ENCODE peak calls at places on chromosomes 13 and 19, in four cellular contexts. One of them, this sample, is unnamed.

GRCh38 chr19:47493378-47494210 is 9.6 kb upstream of the KPTN start:
- DNase-seq in cardiac muscle cell: no peak
- DNase-seq in Caco-2: no peak
- DNase-seq in Peyer's patch: no peak
- DNase-seq in this sample: no peak

GRCh38 chr19:28420731-28421550 is 792.0 kb downstream of the UQCRFS1 start:
- DNase-seq in cardiac muscle cell: no peak
- DNase-seq in Caco-2: no peak
- DNase-seq in Peyer's patch: no peak
- DNase-seq in this sample: no peak

GRCh38 chr13:30049692-30050091 is 199.3 kb upstream of the UBL3 start:
- DNase-seq in cardiac muscle cell: no peak
- DNase-seq in Caco-2: no peak
- DNase-seq in Peyer's patch: no peak
- DNase-seq in this sample: no peak

GRCh38 chr19:13574933-13575332 is 68.7 kb upstream of the CACNA1A start:
- DNase-seq in cardiac muscle cell: peak
- DNase-seq in Caco-2: peak
- DNase-seq in Peyer's patch: no peak
- DNase-seq in this sample: no peak

GRCh38 chr13:46721054-46721453 is 75.9 kb downstream of the ESD start:
- DNase-seq in cardiac muscle cell: peak
- DNase-seq in Caco-2: peak
- DNase-seq in Peyer's patch: peak
- DNase-seq in this sample: peak

GRCh38 chr19:54017266-54017665 is 25.8 kb downstream of the CACNG6 start:
- DNase-seq in cardiac muscle cell: peak
- DNase-seq in Caco-2: no peak
- DNase-seq in Peyer's patch: no peak
- DNase-seq in this sample: no peak

GRCh38 chr19:46860846-46861690 is at the start of gene ARHGAP35:
- DNase-seq in cardiac muscle cell: no peak
- DNase-seq in Caco-2: peak
- DNase-seq in Peyer's patch: peak
- DNase-seq in this sample: no peak

GRCh38 chr13:86002921-86003488 is 203.8 kb upstream of the SLITRK6 start:
- DNase-seq in cardiac muscle cell: no peak
- DNase-seq in Caco-2: peak
- DNase-seq in Peyer's patch: no peak
- DNase-seq in this sample: no peak

GRCh38 chr19:6969490-6969889 is 51.7 kb downstream of the MBD3L2B start:
- DNase-seq in cardiac muscle cell: no peak
- DNase-seq in Caco-2: no peak
- DNase-seq in Peyer's patch: no peak
- DNase-seq in this sample: no peak

GRCh38 chr19:47682939-47683338 is 30.3 kb upstream of the EHD2 start:
- DNase-seq in cardiac muscle cell: peak
- DNase-seq in Caco-2: no peak
- DNase-seq in Peyer's patch: no peak
- DNase-seq in this sample: no peak

GRCh38 chr13:52463526-52463925 is 8.2 kb downstream of the CKAP2 start:
- DNase-seq in cardiac muscle cell: no peak
- DNase-seq in Caco-2: no peak
- DNase-seq in Peyer's patch: no peak
- DNase-seq in this sample: no peak

GRCh38 chr13:55661505-55661904 is 1479.2 kb upstream of the PRR20A start:
- DNase-seq in cardiac muscle cell: no peak
- DNase-seq in Caco-2: no peak
- DNase-seq in Peyer's patch: no peak
- DNase-seq in this sample: no peak

GRCh38 chr13:110615005-110615321 is 382 bp upstream of the NAXD start:
- DNase-seq in cardiac muscle cell: no peak
- DNase-seq in Caco-2: no peak
- DNase-seq in Peyer's patch: no peak
- DNase-seq in this sample: no peak

GRCh38 chr19:35204799-35205732 is 23.5 kb downstream of the FAM187B start:
- DNase-seq in cardiac muscle cell: no peak
- DNase-seq in Caco-2: no peak
- DNase-seq in Peyer's patch: peak
- DNase-seq in this sample: no peak

GRCh38 chr13:51781246-51782022 is 22.5 kb downstream of the DHRS12 start:
- DNase-seq in cardiac muscle cell: peak
- DNase-seq in Caco-2: no peak
- DNase-seq in Peyer's patch: no peak
- DNase-seq in this sample: no peak

GRCh38 chr19:19643158-19644053 is at the start of gene GMIP:
- DNase-seq in cardiac muscle cell: peak
- DNase-seq in Caco-2: peak
- DNase-seq in Peyer's patch: peak
- DNase-seq in this sample: peak

GRCh38 chr13:53129864-53130393 is 101.3 kb downstream of the OLFM4 start:
- DNase-seq in cardiac muscle cell: no peak
- DNase-seq in Caco-2: no peak
- DNase-seq in Peyer's patch: no peak
- DNase-seq in this sample: no peak

DNA sequence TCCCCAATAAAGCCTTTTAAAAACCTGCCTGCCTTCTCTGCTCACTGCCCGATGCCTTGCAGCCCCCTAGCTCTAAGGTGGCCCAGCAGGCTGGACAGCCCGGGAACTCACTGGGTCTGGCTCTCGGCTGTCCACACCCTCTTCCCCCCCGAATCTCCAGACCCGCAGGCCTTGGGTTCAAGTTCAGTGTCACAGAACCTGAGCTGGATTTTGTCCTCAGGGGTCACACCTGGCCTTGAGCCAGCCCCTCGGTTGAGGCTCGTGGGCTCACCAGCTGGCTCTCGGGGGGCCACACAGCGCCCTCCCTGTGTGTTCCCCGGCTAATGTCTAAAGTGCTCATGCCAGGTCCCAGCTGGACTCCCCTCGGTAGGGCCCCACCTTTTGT is 6.7 kb downstream of the PNKP start:
- DNase-seq in cardiac muscle cell: no peak
- DNase-seq in Caco-2: no peak
- DNase-seq in Peyer's patch: no peak
- DNase-seq in this sample: no peak
- TF ChIP-seq CTCF in cardiac muscle cell: no peak
- TF ChIP-seq CTCF in Caco-2: no peak
- TF ChIP-seq CTCF in Peyer's patch: no peak
- TF ChIP-seq CTCF in this sample: no peak

GRCh38 chr13:21674271-21675009 is 3.6 kb downstream of the FGF9 start:
- DNase-seq in cardiac muscle cell: no peak
- DNase-seq in Caco-2: no peak
- DNase-seq in Peyer's patch: no peak
- DNase-seq in this sample: no peak

GRCh38 chr13:21677075-21677628 is 6.3 kb downstream of the FGF9 start:
- DNase-seq in cardiac muscle cell: no peak
- DNase-seq in Caco-2: no peak
- DNase-seq in Peyer's patch: no peak
- DNase-seq in this sample: no peak

GRCh38 chr13:21673592-21674270 is 2.9 kb downstream of the FGF9 start:
- DNase-seq in cardiac muscle cell: peak
- DNase-seq in Caco-2: peak
- DNase-seq in Peyer's patch: peak
- DNase-seq in this sample: peak

GRCh38 chr13:21675095-21676007 is 4.5 kb downstream of the FGF9 start:
- DNase-seq in cardiac muscle cell: no peak
- DNase-seq in Caco-2: no peak
- DNase-seq in Peyer's patch: peak
- DNase-seq in this sample: peak

DNA sequence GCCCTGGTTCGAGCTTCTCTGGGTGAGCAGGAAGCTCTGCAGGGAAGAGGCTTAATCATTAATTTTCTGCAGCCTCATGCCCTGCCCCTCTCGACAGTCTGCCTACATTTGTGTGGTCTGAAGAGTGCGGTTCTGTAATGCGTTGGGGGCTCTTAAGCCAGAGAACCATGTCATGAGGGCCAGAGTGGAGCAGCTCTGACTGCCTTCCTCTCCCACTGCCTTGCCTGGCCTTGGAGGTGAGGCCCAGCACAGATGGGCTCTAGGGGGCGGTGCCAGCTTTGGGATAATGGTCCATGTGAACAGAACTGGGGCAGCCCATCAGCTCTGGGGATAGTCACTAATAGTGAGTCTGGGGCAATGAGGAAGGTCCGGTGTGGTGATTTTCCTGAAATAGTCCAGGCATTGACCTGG is 5.7 kb downstream of the FGF9 start:
- DNase-seq in cardiac muscle cell: no peak
- DNase-seq in Caco-2: peak
- DNase-seq in Peyer's patch: peak
- DNase-seq in this sample: no peak
- TF ChIP-seq CTCF in cardiac muscle cell: no peak
- TF ChIP-seq CTCF in Caco-2: peak
- TF ChIP-seq CTCF in Peyer's patch: no peak
- TF ChIP-seq CTCF in this sample: no peak

DNA sequence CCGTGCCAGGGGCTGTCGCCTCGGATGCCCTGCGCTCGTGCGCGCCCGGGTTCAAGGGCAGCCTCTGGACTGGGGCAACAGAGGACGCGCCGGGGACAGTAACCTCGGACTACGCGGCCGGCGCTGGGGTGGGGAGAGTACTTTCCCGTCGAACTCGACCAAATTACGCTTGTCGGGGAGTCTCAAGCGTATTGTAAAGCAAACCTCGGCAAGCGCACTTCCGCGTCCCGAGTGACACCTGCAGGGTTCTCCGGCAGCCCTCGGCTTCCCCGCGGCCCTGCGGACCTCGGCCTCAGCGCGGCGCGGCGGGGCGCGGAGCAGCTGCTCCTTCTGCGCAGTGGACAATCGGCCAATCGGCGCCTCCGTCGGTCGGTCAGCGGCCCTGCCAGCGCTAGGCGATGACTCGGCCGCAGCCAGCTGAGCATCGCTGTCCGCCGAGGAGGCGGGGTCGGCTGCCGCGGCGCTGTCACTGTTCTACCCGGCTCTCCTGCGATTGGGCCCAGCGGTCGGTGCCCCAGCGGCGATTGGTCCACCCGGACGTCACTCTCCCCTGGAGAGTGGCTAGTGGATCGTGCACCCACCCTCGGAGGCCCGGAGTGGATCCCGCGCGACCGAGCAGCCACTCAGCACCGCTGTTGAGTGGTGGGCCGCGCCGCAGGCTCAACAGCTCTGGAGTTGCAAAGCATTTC is at the start of gene SLC46A3:
- DNase-seq in cardiac muscle cell: peak
- DNase-seq in Caco-2: peak
- DNase-seq in Peyer's patch: peak
- DNase-seq in this sample: peak
- TF ChIP-seq CTCF in cardiac muscle cell: no peak
- TF ChIP-seq CTCF in Caco-2: no peak
- TF ChIP-seq CTCF in Peyer's patch: peak
- TF ChIP-seq CTCF in this sample: peak

GRCh38 chr19:56678205-56678604 is 6.6 kb upstream of the ZNF835 start:
- DNase-seq in cardiac muscle cell: no peak
- DNase-seq in Caco-2: no peak
- DNase-seq in Peyer's patch: no peak
- DNase-seq in this sample: no peak
- TF ChIP-seq CTCF in cardiac muscle cell: no peak
- TF ChIP-seq CTCF in Caco-2: no peak
- TF ChIP-seq CTCF in Peyer's patch: no peak
- TF ChIP-seq CTCF in this sample: no peak

GRCh38 chr13:114018461-114019055 is 44.7 kb upstream of the C13orf46 start:
- DNase-seq in cardiac muscle cell: no peak
- DNase-seq in Caco-2: no peak
- DNase-seq in Peyer's patch: no peak
- DNase-seq in this sample: no peak

GRCh38 chr13:114015608-114016295 is 41.9 kb upstream of the C13orf46 start:
- DNase-seq in cardiac muscle cell: peak
- DNase-seq in Caco-2: no peak
- DNase-seq in Peyer's patch: no peak
- DNase-seq in this sample: no peak

GRCh38 chr13:114016321-114017027 is 42.6 kb upstream of the C13orf46 start:
- DNase-seq in cardiac muscle cell: no peak
- DNase-seq in Caco-2: no peak
- DNase-seq in Peyer's patch: no peak
- DNase-seq in this sample: no peak

GRCh38 chr13:114017966-114018365 is 44.1 kb upstream of the C13orf46 start:
- DNase-seq in cardiac muscle cell: no peak
- DNase-seq in Caco-2: no peak
- DNase-seq in Peyer's patch: no peak
- DNase-seq in this sample: no peak

GRCh38 chr13:114017028-114017630 is 43.3 kb upstream of the C13orf46 start:
- DNase-seq in cardiac muscle cell: peak
- DNase-seq in Caco-2: no peak
- DNase-seq in Peyer's patch: no peak
- DNase-seq in this sample: no peak
- TF ChIP-seq CTCF in cardiac muscle cell: peak
- TF ChIP-seq CTCF in Caco-2: no peak
- TF ChIP-seq CTCF in Peyer's patch: no peak
- TF ChIP-seq CTCF in this sample: no peak

GRCh38 chr13:59261928-59262488 is 901.7 kb downstream of the DIAPH3 start:
- DNase-seq in cardiac muscle cell: peak
- DNase-seq in Caco-2: peak
- DNase-seq in Peyer's patch: no peak
- DNase-seq in this sample: no peak
- TF ChIP-seq CTCF in cardiac muscle cell: peak
- TF ChIP-seq CTCF in Caco-2: peak
- TF ChIP-seq CTCF in Peyer's patch: no peak
- TF ChIP-seq CTCF in this sample: no peak

DNA sequence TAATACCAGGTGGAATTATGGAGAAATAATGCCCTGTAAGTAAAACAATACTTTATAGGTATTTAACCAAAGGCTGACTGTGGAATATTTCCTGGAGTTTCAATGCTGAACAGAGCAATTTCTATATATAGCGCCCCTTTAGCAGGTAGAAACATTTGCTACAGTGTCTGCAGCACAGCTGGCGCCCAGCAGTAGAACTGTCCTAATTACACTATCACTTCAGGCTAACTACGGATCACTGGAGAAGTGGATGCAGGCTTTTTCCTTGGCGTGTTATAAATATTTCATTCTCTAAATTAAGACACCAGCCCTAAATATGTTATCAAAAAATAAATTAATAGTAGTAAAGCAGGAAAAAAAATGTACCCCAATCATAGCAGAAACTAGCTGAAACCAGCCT is 3.1 kb downstream of the SHISA2 start:
- DNase-seq in cardiac muscle cell: no peak
- DNase-seq in Caco-2: no peak
- DNase-seq in Peyer's patch: no peak
- DNase-seq in this sample: no peak
- TF ChIP-seq CTCF in cardiac muscle cell: no peak
- TF ChIP-seq CTCF in Caco-2: no peak
- TF ChIP-seq CTCF in Peyer's patch: no peak
- TF ChIP-seq CTCF in this sample: no peak

This sample was measured in natural killer cell.